ENCODE peak calls at places on chromosome 4, in ten cellular contexts. One of them, this sample, is unnamed.

GRCh38 chr4:110704748-110705439 is 82.0 kb upstream of the PITX2 start:
- DNase-seq in SK-MEL-5: no peak
- DNase-seq in AG08395: no peak
- DNase-seq in mucosa of descending colon: no peak
- DNase-seq in ELR: no peak
- DNase-seq in activated CD4-positive, alpha-beta T cell treated with anti-CD3 and anti-CD28 coated beads for 24 hours: no peak
- DNase-seq in ecto neural progenitor cell: no peak
- DNase-seq in GM12865: peak; percentile 12
- DNase-seq in activated CD8-positive, alpha-beta memory T cell treated with anti-CD3 and anti-CD28 coated beads for 1 hour: no peak
- DNase-seq in DMS153: no peak
- DNase-seq in this sample: no peak

GRCh38 chr4:88792268-88792781 is 94.7 kb upstream of the NAP1L5 start:
- DNase-seq in SK-MEL-5: peak; percentile 93
- DNase-seq in AG08395: peak; percentile 58
- DNase-seq in mucosa of descending colon: no peak
- DNase-seq in ELR: peak; percentile 87
- DNase-seq in activated CD4-positive, alpha-beta T cell treated with anti-CD3 and anti-CD28 coated beads for 24 hours: no peak
- DNase-seq in ecto neural progenitor cell: no peak
- DNase-seq in GM12865: peak; percentile 32
- DNase-seq in activated CD8-positive, alpha-beta memory T cell treated with anti-CD3 and anti-CD28 coated beads for 1 hour: no peak
- DNase-seq in DMS153: no peak
- DNase-seq in this sample: no peak

GRCh38 chr4:76326515-76326914 is 20.0 kb downstream of the STBD1 start:
- DNase-seq in SK-MEL-5: no peak
- DNase-seq in AG08395: no peak
- DNase-seq in mucosa of descending colon: no peak
- DNase-seq in ELR: no peak
- DNase-seq in activated CD4-positive, alpha-beta T cell treated with anti-CD3 and anti-CD28 coated beads for 24 hours: no peak
- DNase-seq in ecto neural progenitor cell: no peak
- DNase-seq in GM12865: no peak
- DNase-seq in activated CD8-positive, alpha-beta memory T cell treated with anti-CD3 and anti-CD28 coated beads for 1 hour: no peak
- DNase-seq in DMS153: no peak
- DNase-seq in this sample: no peak

GRCh38 chr4:161252520-161253141 is 911.2 kb downstream of the FSTL5 start:
- DNase-seq in SK-MEL-5: peak; percentile 66
- DNase-seq in AG08395: peak; percentile 2
- DNase-seq in mucosa of descending colon: no peak
- DNase-seq in ELR: peak; percentile 50
- DNase-seq in activated CD4-positive, alpha-beta T cell treated with anti-CD3 and anti-CD28 coated beads for 24 hours: no peak
- DNase-seq in ecto neural progenitor cell: no peak
- DNase-seq in GM12865: peak; percentile 64
- DNase-seq in activated CD8-positive, alpha-beta memory T cell treated with anti-CD3 and anti-CD28 coated beads for 1 hour: no peak
- DNase-seq in DMS153: peak; percentile 0
- DNase-seq in this sample: no peak

GRCh38 chr4:139595989-139596679 is 40.1 kb upstream of the SETD7 start:
- DNase-seq in SK-MEL-5: peak; percentile 41
- DNase-seq in AG08395: peak; percentile 57
- DNase-seq in mucosa of descending colon: no peak
- DNase-seq in ELR: peak; percentile 60
- DNase-seq in activated CD4-positive, alpha-beta T cell treated with anti-CD3 and anti-CD28 coated beads for 24 hours: no peak
- DNase-seq in ecto neural progenitor cell: no peak
- DNase-seq in GM12865: no peak
- DNase-seq in activated CD8-positive, alpha-beta memory T cell treated with anti-CD3 and anti-CD28 coated beads for 1 hour: no peak
- DNase-seq in DMS153: no peak
- DNase-seq in this sample: no peak

GRCh38 chr4:114558446-114559020 is 40.1 kb upstream of the UGT8 start:
- DNase-seq in SK-MEL-5: no peak
- DNase-seq in AG08395: no peak
- DNase-seq in mucosa of descending colon: no peak
- DNase-seq in ELR: peak; percentile 8
- DNase-seq in activated CD4-positive, alpha-beta T cell treated with anti-CD3 and anti-CD28 coated beads for 24 hours: no peak
- DNase-seq in ecto neural progenitor cell: no peak
- DNase-seq in GM12865: no peak
- DNase-seq in activated CD8-positive, alpha-beta memory T cell treated with anti-CD3 and anti-CD28 coated beads for 1 hour: no peak
- DNase-seq in DMS153: no peak
- DNase-seq in this sample: no peak

GRCh38 chr4:181684310-181684709 is 558.9 kb upstream of the TENM3 start:
- DNase-seq in SK-MEL-5: no peak
- DNase-seq in AG08395: peak; percentile 7
- DNase-seq in mucosa of descending colon: no peak
- DNase-seq in ELR: peak; percentile 42
- DNase-seq in activated CD4-positive, alpha-beta T cell treated with anti-CD3 and anti-CD28 coated beads for 24 hours: no peak
- DNase-seq in ecto neural progenitor cell: no peak
- DNase-seq in GM12865: no peak
- DNase-seq in activated CD8-positive, alpha-beta memory T cell treated with anti-CD3 and anti-CD28 coated beads for 1 hour: no peak
- DNase-seq in DMS153: no peak
- DNase-seq in this sample: no peak

GRCh38 chr4:169234137-169234855 is 36.5 kb downstream of the SH3RF1 start:
- DNase-seq in SK-MEL-5: no peak
- DNase-seq in AG08395: no peak
- DNase-seq in mucosa of descending colon: no peak
- DNase-seq in ELR: no peak
- DNase-seq in activated CD4-positive, alpha-beta T cell treated with anti-CD3 and anti-CD28 coated beads for 24 hours: no peak
- DNase-seq in ecto neural progenitor cell: no peak
- DNase-seq in GM12865: no peak
- DNase-seq in activated CD8-positive, alpha-beta memory T cell treated with anti-CD3 and anti-CD28 coated beads for 1 hour: no peak
- DNase-seq in DMS153: no peak
- DNase-seq in this sample: no peak

GRCh38 chr4:803884-804283 is 22.0 kb downstream of the CPLX1 start:
- DNase-seq in SK-MEL-5: no peak
- DNase-seq in AG08395: no peak
- DNase-seq in mucosa of descending colon: no peak
- DNase-seq in ELR: no peak
- DNase-seq in activated CD4-positive, alpha-beta T cell treated with anti-CD3 and anti-CD28 coated beads for 24 hours: no peak
- DNase-seq in ecto neural progenitor cell: no peak
- DNase-seq in GM12865: no peak
- DNase-seq in activated CD8-positive, alpha-beta memory T cell treated with anti-CD3 and anti-CD28 coated beads for 1 hour: no peak
- DNase-seq in DMS153: no peak
- DNase-seq in this sample: no peak